ENCODE peak calls at places on chromosomes 5 and 9, in eight cellular contexts. H, L, B, P, J, C, S and M are unnamed samples.

GRCh38 chr9:70080481-70081119 is 37.0 kb downstream of the MAMDC2 start:
- DNase-seq in S (no peak), B (peak; percentile 72), L (no peak), H (no peak), C (peak; percentile 76), P (no peak), J (no peak), M (peak; percentile 48)

GRCh38 chr9:37011530-37011929 is 22.5 kb downstream of the PAX5 start:
- DNase-seq in C (no peak), H (no peak), J (no peak), S (no peak), P (no peak), L (no peak), B (no peak), M (no peak)

GRCh38 chr9:74277532-74277931 is 219.6 kb upstream of the RORB start:
- DNase-seq in L (no peak), C (no peak), S (no peak), P (no peak), B (no peak), H (peak; percentile 2), J (peak; percentile 0), M (no peak)

GRCh38 chr5:68431601-68432337 is 216.2 kb downstream of the PIK3R1 start:
- DNase-seq in P (no peak), S (no peak), H (no peak), J (no peak), B (no peak), L (no peak), C (no peak), M (no peak)

GRCh38 chr5:44389410-44389879 is at the start of gene FGF10:
- DNase-seq in H (no peak), C (peak; percentile 61), B (no peak), P (peak; percentile 80), S (no peak), J (no peak), L (peak; percentile 72), M (peak; percentile 85)

GRCh38 chr5:6889030-6889429 is 175.8 kb downstream of the TENT4A start:
- DNase-seq in H (no peak), B (no peak), P (no peak), L (no peak), J (no peak), C (no peak), S (no peak), M (no peak)

GRCh38 chr5:54860321-54860720 is 125.1 kb downstream of the ESM1 start:
- DNase-seq in J (no peak), L (no peak), B (no peak), S (no peak), C (no peak), H (no peak), P (no peak), M (no peak)

GRCh38 chr9:107734231-107735014 is 244.9 kb upstream of the KLF4 start:
- DNase-seq in C (peak; percentile 71), P (peak; percentile 82), H (no peak), L (no peak), B (no peak), S (no peak), J (no peak), M (no peak)

GRCh38 chr9:131167146-131167692 is 41.8 kb downstream of the NUP214 start:
- DNase-seq in L (no peak), S (peak; percentile 35), H (no peak), B (no peak), P (no peak), J (no peak), C (no peak), M (no peak)

GRCh38 chr5:179609834-179610108 is 13.7 kb downstream of the HNRNPH1 start:
- DNase-seq in P (no peak), B (no peak), C (no peak), H (no peak), L (no peak), J (no peak), S (no peak), M (no peak)

GRCh38 chr5:618450-618849 is 6.3 kb downstream of the CEP72 start:
- DNase-seq in S (no peak), L (no peak), H (no peak), P (peak; percentile 60), J (no peak), C (peak; percentile 29), B (no peak), M (no peak)

GRCh38 chr5:159034083-159034824 is 65.5 kb downstream of the EBF1 start:
- DNase-seq in H (no peak), J (no peak), P (no peak), S (no peak), C (no peak), L (no peak), B (no peak), M (no peak)

GRCh38 chr5:135318037-135318436 is 81.0 kb downstream of the MACROH2A1 start:
- DNase-seq in L (no peak), H (no peak), P (peak; percentile 51), J (no peak), S (peak; percentile 13), B (no peak), C (peak; percentile 23), M (no peak)

GRCh38 chr5:72295539-72295938 is 24.5 kb downstream of the MRPS27 start:
- DNase-seq in S (no peak), P (no peak), J (no peak), L (no peak), C (no peak), H (no peak), B (no peak), M (no peak)

GRCh38 chr5:87541668-87542067 is 128.9 kb upstream of the CCNH start:
- DNase-seq in L (no peak), J (no peak), B (no peak), S (no peak), H (no peak), P (no peak), C (no peak), M (no peak)

GRCh38 chr5:26012078-26012477 is 1026.3 kb downstream of the CDH9 start:
- DNase-seq in J (no peak), B (no peak), H (no peak), S (no peak), L (no peak), C (no peak), P (no peak), M (no peak)

GRCh38 chr9:124541824-124542223 is 34.6 kb upstream of the NR5A1 start:
- DNase-seq in P (no peak), C (no peak), S (no peak), B (no peak), L (no peak), H (no peak), J (no peak), M (no peak)

GRCh38 chr5:115798252-115798651 is 18.2 kb downstream of the CDO1 start:
- DNase-seq in C (no peak), B (no peak), P (no peak), L (no peak), S (no peak), H (no peak), J (no peak), M (no peak)

GRCh38 chr5:139391570-139392323 is 2.0 kb upstream of the MZB1 start:
- DNase-seq in S (no peak), L (no peak), B (no peak), P (no peak), H (no peak), J (no peak), C (no peak), M (peak; percentile 59)

GRCh38 chr5:139765409-139766217 is 30.0 kb upstream of the PSD2 start:
- DNase-seq in P (peak; percentile 95), H (peak; percentile 69), B (peak; percentile 83), C (peak; percentile 87), L (peak; percentile 84), J (peak; percentile 89), S (peak; percentile 77), M (peak; percentile 88)

GRCh38 chr5:115599502-115599901 is 2.8 kb downstream of the TICAM2 start:
- DNase-seq in S (no peak), H (no peak), B (no peak), L (no peak), P (no peak), J (no peak), C (no peak), M (no peak)

GRCh38 chr5:43101491-43101890 is 19.2 kb upstream of the ZNF131 start:
- DNase-seq in B (no peak), J (no peak), L (no peak), H (no peak), P (no peak), C (no peak), S (no peak), M (no peak)

GRCh38 chr5:126523818-126524522 is 71.0 kb downstream of the ALDH7A1 start:
- DNase-seq in P (no peak), B (no peak), L (no peak), J (no peak), C (no peak), H (no peak), S (no peak), M (no peak)

GRCh38 chr5:83102581-83102980 is 25.2 kb downstream of the XRCC4 start:
- DNase-seq in S (no peak), P (no peak), L (no peak), H (no peak), B (no peak), C (no peak), J (no peak), M (no peak)

GRCh38 chr5:156147948-156148285 is 179.0 kb upstream of the SGCD start:
- DNase-seq in J (no peak), C (no peak), H (no peak), B (no peak), L (no peak), P (no peak), S (no peak), M (no peak)

GRCh38 chr5:111781200-111781599 is 24.2 kb upstream of the NREP start:
- DNase-seq in S (peak; percentile 34), C (peak; percentile 78), P (no peak), L (no peak), H (no peak), J (no peak), B (peak; percentile 20), M (no peak)

GRCh38 chr5:102229685-102230084 is 66.4 kb downstream of the SLCO4C1 start:
- DNase-seq in B (no peak), P (no peak), S (no peak), H (no peak), C (no peak), L (no peak), J (no peak), M (no peak)

GRCh38 chr5:4362411-4362810 is 766.8 kb downstream of the IRX1 start:
- DNase-seq in P (no peak), B (no peak), J (no peak), S (no peak), C (no peak), L (no peak), H (no peak), M (no peak)

GRCh38 chr5:96121362-96121761 is 159.7 kb upstream of the ELL2 start:
- DNase-seq in P (no peak), L (no peak), S (peak; percentile 43), B (no peak), C (no peak), J (no peak), H (no peak), M (no peak)